ENCODE peak calls at places on chromosomes 13 and 19, in seven cellular contexts. Q is effector memory CD4-positive, alpha-beta T cell; G is M059J; R is DMS153; I is AG04450; Z is renal cortical epithelial cell; O is IMR-90. M is an unnamed sample.

GRCh38 chr13:78827471-78827870 is 168.5 kb upstream of the OBI1 start:
- DNase-seq in R (no peak), I (no peak), Q (no peak), Z (no peak), O (no peak), G (no peak), M (no peak)

GRCh38 chr13:44855860-44856259 is 133.4 kb downstream of the NUFIP1 start:
- DNase-seq in R (no peak), G (no peak), Q (no peak), O (no peak), I (no peak), Z (no peak), M (no peak)

GRCh38 chr19:45173816-45174215 is 4.2 kb downstream of the TRAPPC6A start:
- DNase-seq in Z (peak), I (no peak), O (peak), Q (no peak), G (peak), R (no peak), M (no peak)

GRCh38 chr13:50026788-50027473 is 11.7 kb downstream of the KCNRG start:
- DNase-seq in I (no peak), R (no peak), Z (no peak), O (no peak), G (no peak), Q (no peak), M (no peak)

GRCh38 chr13:27425918-27426630 is 1.7 kb downstream of the GTF3A start:
- DNase-seq in Z (peak), Q (peak), I (no peak), R (peak), G (peak), O (peak), M (peak)

GRCh38 chr13:94079876-94080275 is 399.6 kb downstream of the DCT start:
- DNase-seq in Z (peak), I (no peak), G (no peak), R (no peak), Q (no peak), O (peak), M (no peak)

GRCh38 chr13:55728229-55728628 is 1412.5 kb upstream of the PRR20A start:
- DNase-seq in G (no peak), R (no peak), I (no peak), Z (no peak), Q (no peak), O (no peak), M (no peak)

GRCh38 chr19:5001547-5002131 is 32.7 kb downstream of the KDM4B start:
- DNase-seq in G (peak), R (no peak), I (no peak), Z (no peak), O (peak), Q (no peak), M (peak)

GRCh38 chr13:32737111-32737571 is 150.9 kb downstream of the PDS5B start:
- DNase-seq in Q (no peak), I (no peak), Z (peak), G (no peak), O (no peak), R (no peak), M (no peak)

GRCh38 chr19:5466814-5467291 is 11.6 kb downstream of the ZNRF4 start:
- DNase-seq in R (no peak), O (no peak), G (no peak), Z (no peak), I (no peak), Q (no peak), M (no peak)

GRCh38 chr13:35496011-35496410 is 19.5 kb upstream of the MAB21L1 start:
- DNase-seq in R (no peak), Q (no peak), I (no peak), G (no peak), Z (no peak), O (no peak), M (no peak)

GRCh38 chr13:28387740-28388501 is 107.0 kb downstream of the FLT1 start:
- DNase-seq in Z (no peak), G (no peak), R (no peak), I (no peak), O (no peak), Q (no peak), M (no peak)

GRCh38 chr19:52237771-52238400 is 31.5 kb upstream of the ZNF766 start:
- DNase-seq in Q (peak), Z (peak), O (peak), G (peak), I (peak), R (peak), M (peak)

GRCh38 chr19:6223461-6224307 is 56.1 kb downstream of the MLLT1 start:
- DNase-seq in G (no peak), Z (no peak), I (no peak), O (no peak), R (no peak), Q (no peak), M (no peak)

GRCh38 chr13:36033035-36033434 is 98.1 kb downstream of the DCLK1 start:
- DNase-seq in I (no peak), O (no peak), R (no peak), Q (no peak), G (no peak), Z (no peak), M (no peak)

GRCh38 chr13:87810391-87810801 is 139.2 kb downstream of the SLITRK5 start:
- DNase-seq in O (no peak), I (no peak), Q (no peak), R (no peak), G (no peak), Z (peak), M (no peak)

GRCh38 chr19:39949026-39949747 is 14.8 kb upstream of the FCGBP start:
- DNase-seq in Q (no peak), Z (no peak), G (no peak), R (no peak), I (no peak), O (no peak), M (no peak)

GRCh38 chr13:79485014-79485441 is 4.1 kb downstream of the NDFIP2 start:
- DNase-seq in R (no peak), G (peak), Z (peak), O (peak), Q (no peak), I (peak), M (no peak)

GRCh38 chr13:30153871-30154426 is 153.4 kb downstream of the KATNAL1 start:
- DNase-seq in R (no peak), G (no peak), O (peak), Q (no peak), Z (peak), I (no peak), M (no peak)

GRCh38 chr19:44927746-44928145 is 13.3 kb downstream of the APOC1 start:
- DNase-seq in O (peak), R (no peak), Q (no peak), Z (peak), G (peak), I (no peak), M (no peak)

GRCh38 chr13:111401151-111401550 is 80.7 kb downstream of the TEX29 start:
- DNase-seq in I (no peak), R (no peak), G (no peak), Z (no peak), Q (no peak), O (no peak), M (no peak)

GRCh38 chr13:41463823-41464602 is 6.7 kb downstream of the RGCC start:
- DNase-seq in O (no peak), I (no peak), Q (no peak), Z (peak), R (no peak), G (no peak), M (no peak)

GRCh38 chr19:51339687-51340656 is 2.0 kb downstream of the VSIG10L start:
- DNase-seq in Q (peak), R (peak), O (peak), Z (peak), G (peak), I (peak), M (peak)

GRCh38 chr13:30647824-30648521 is 30.3 kb downstream of the USPL1 start:
- DNase-seq in I (no peak), O (no peak), Q (no peak), R (no peak), G (no peak), Z (no peak), M (no peak)

GRCh38 chr19:19738564-19738963 is 5.7 kb upstream of the ZNF14 start:
- DNase-seq in Z (no peak), R (no peak), G (no peak), O (no peak), I (no peak), Q (no peak), M (no peak)

GRCh38 chr19:29003641-29004409 is 209.1 kb downstream of the UQCRFS1 start:
- DNase-seq in R (no peak), G (no peak), I (no peak), Z (peak), O (no peak), Q (no peak), M (no peak)

GRCh38 chr19:7159105-7159933 is 89.8 kb downstream of the ZNF557 start:
- DNase-seq in Z (no peak), O (peak), R (peak), Q (no peak), G (no peak), I (peak), M (peak)

GRCh38 chr19:32336259-32337111 is 8.9 kb upstream of the ZNF507 start:
- DNase-seq in I (no peak), R (no peak), Z (peak), G (peak), O (peak), Q (no peak), M (no peak)

GRCh38 chr13:24624363-24624762 is 55.8 kb upstream of the ATP12A start:
- DNase-seq in I (no peak), R (no peak), G (no peak), O (no peak), Q (no peak), Z (no peak), M (no peak)

GRCh38 chr19:32809754-32810153 is 59.8 kb downstream of the SLC7A9 start:
- DNase-seq in O (no peak), I (no peak), G (no peak), R (no peak), Z (no peak), Q (no peak), M (no peak)

GRCh38 chr19:55667958-55668357 is 7.1 kb upstream of the EPN1 start:
- DNase-seq in O (no peak), R (no peak), Z (no peak), I (no peak), G (no peak), Q (no peak), M (no peak)

GRCh38 chr13:78787189-78787588 is 128.2 kb upstream of the OBI1 start:
- DNase-seq in R (peak), O (no peak), Z (no peak), Q (no peak), I (no peak), G (no peak), M (peak)

GRCh38 chr13:30572859-30573275 is 44.9 kb upstream of the USPL1 start:
- DNase-seq in Z (peak), R (no peak), G (peak), I (no peak), Q (no peak), O (peak), M (no peak)

GRCh38 chr19:5805465-5806132 is 732 bp downstream of the NRTN start:
- DNase-seq in Z (no peak), R (peak), G (peak), O (peak), I (no peak), Q (no peak), M (peak)

GRCh38 chr19:4474504-4475136 is 2.5 kb downstream of the HDGFL2 start:
- DNase-seq in G (no peak), Q (no peak), Z (peak), R (peak), I (no peak), O (peak), M (peak)

GRCh38 chr13:29279859-29280258 is 315.6 kb downstream of the SLC7A1 start:
- DNase-seq in Q (no peak), G (no peak), I (no peak), O (no peak), Z (no peak), R (no peak), M (no peak)

GRCh38 chr19:18650468-18651001 is 13.7 kb downstream of the KLHL26 start:
- DNase-seq in O (peak), I (peak), Z (no peak), Q (no peak), R (no peak), G (no peak), M (no peak)

GRCh38 chr13:50438351-50438750 is 405.1 kb downstream of the DLEU7 start:
- DNase-seq in I (no peak), G (no peak), O (no peak), Q (no peak), R (no peak), Z (no peak), M (no peak)

GRCh38 chr13:24745861-24746617 is 17.9 kb upstream of the RNF17 start:
- DNase-seq in Z (no peak), Q (no peak), G (no peak), R (no peak), O (no peak), I (no peak), M (no peak)

GRCh38 chr19:19429361-19429760 is 23.9 kb downstream of the GATAD2A start:
- DNase-seq in O (no peak), I (no peak), Z (no peak), G (no peak), Q (no peak), R (no peak), M (no peak)

M was measured in SHP77.